ENCODE peak calls at places on chromosomes 5 and 9, in seven cellular contexts. C is left ventricle myocardium inferior; U is stimulated activated CD4-positive, alpha-beta T cell treated with anti-CD3 and anti-CD28 coated beads, Interleukin-12 subunit alpha, Interleukin-12 subunit beta, amount 100 ng/mL, for 4 hours; J is KG1; Q is ACHN; P is T follicular helper cell; B is fibroblast of gingiva. S is an unnamed sample.

GRCh38 chr5:38724301-38725030 is 121.3 kb upstream of the OSMR start:
- DNase-seq in C (no peak), U (no peak), J (no peak), Q (no peak), P (no peak), B (peak; percentile 4), S (no peak)

GRCh38 chr9:123933801-123934200 is 3.9 kb upstream of the DENND1A start:
- DNase-seq in C (no peak), U (no peak), J (no peak), Q (no peak), P (no peak), B (no peak), S (no peak)

GRCh38 chr5:72159501-72159911 is 52.2 kb downstream of the MAP1B start:
- DNase-seq in C (no peak), U (no peak), J (no peak), Q (no peak), P (no peak), B (no peak), S (no peak)

GRCh38 chr5:40572947-40573346 is 106.8 kb upstream of the PTGER4 start:
- DNase-seq in C (no peak), U (no peak), J (no peak), Q (no peak), P (no peak), B (peak; percentile 92), S (no peak)

GRCh38 chr9:6703898-6704639 is 53.7 kb upstream of the KDM4C start:
- DNase-seq in C (peak; percentile 89), U (peak; percentile 68), J (peak; percentile 76), Q (peak; percentile 74), P (peak; percentile 75), B (peak; percentile 84), S (no peak)

GRCh38 chr5:126348855-126349635 is 74.2 kb upstream of the GRAMD2B start:
- DNase-seq in C (no peak), U (no peak), J (no peak), Q (no peak), P (no peak), B (no peak), S (no peak)

GRCh38 chr9:73199886-73200285 is 48.2 kb downstream of the ANXA1 start:
- DNase-seq in C (no peak), U (no peak), J (no peak), Q (no peak), P (no peak), B (peak; percentile 4), S (no peak)

GRCh38 chr9:107221321-107221720 is 61.8 kb upstream of the RAD23B start:
- DNase-seq in C (no peak), U (no peak), J (no peak), Q (no peak), P (no peak), B (no peak), S (no peak)

GRCh38 chr9:88949961-88950340 is 41.3 kb upstream of the S1PR3 start:
- DNase-seq in C (no peak), U (no peak), J (no peak), Q (no peak), P (no peak), B (no peak), S (no peak)

GRCh38 chr9:135669616-135670285 is 6.6 kb downstream of the LCN9 start:
- DNase-seq in C (no peak), U (no peak), J (no peak), Q (no peak), P (no peak), B (no peak), S (no peak)

GRCh38 chr9:22105005-22105722 is 96.1 kb upstream of the CDKN2B start:
- DNase-seq in C (no peak), U (no peak), J (no peak), Q (no peak), P (no peak), B (no peak), S (no peak)

GRCh38 chr9:79877943-79878612 is 306.3 kb downstream of the TLE4 start:
- DNase-seq in C (no peak), U (no peak), J (peak; percentile 18), Q (no peak), P (no peak), B (no peak), S (no peak)

GRCh38 chr5:128304121-128304520 is 220.6 kb downstream of the SLC12A2 start:
- DNase-seq in C (no peak), U (no peak), J (no peak), Q (peak; percentile 82), P (no peak), B (peak; percentile 40), S (no peak)

GRCh38 chr5:168468836-168469235 is 17.4 kb upstream of the RARS1 start:
- DNase-seq in C (no peak), U (no peak), J (no peak), Q (peak; percentile 51), P (no peak), B (no peak), S (no peak)